ENCODE peak calls at places on chromosomes 3 and 15, in ten cellular contexts. O is activated CD4-positive, alpha-beta T cell treated with anti-CD3 and anti-CD28 coated beads for 4 hours; U is T-helper 17 cell; J is NCI-H524 treated with DMSO at 0.1 percent for 48 hours; B is hepatocyte; A is aorta; V is activated CD8-positive, alpha-beta memory T cell treated with anti-CD3 and anti-CD28 coated beads for 1 hour; H is T-helper 2 cell; S is lower lobe of right lung; E is NCI-H1930. P is an unnamed sample.

GRCh38 chr3:126472277-126473006 is 3.2 kb downstream of the ZXDC start:
- DNase-seq in S (peak), B (peak), U (no peak), J (no peak), A (peak), H (no peak), O (no peak), E (no peak), V (no peak), P (no peak)

GRCh38 chr15:45200799-45201556 is 13.2 kb upstream of the SHF start:
- DNase-seq in V (no peak), B (peak), O (peak), E (peak), S (peak), U (peak), J (peak), A (peak), H (peak), P (peak)

GRCh38 chr3:183386651-183387050 is 41.8 kb downstream of the MCF2L2 start:
- DNase-seq in E (no peak), H (no peak), A (no peak), V (no peak), S (no peak), B (peak), J (no peak), O (no peak), U (no peak), P (no peak)

GRCh38 chr15:69193948-69194827 is 33.8 kb downstream of the GLCE start:
- DNase-seq in H (no peak), S (no peak), O (no peak), V (no peak), A (no peak), J (no peak), B (no peak), U (no peak), E (no peak), P (no peak)

GRCh38 chr3:129633751-129634481 is 27.4 kb upstream of the PLXND1 start:
- DNase-seq in E (no peak), S (no peak), A (no peak), V (no peak), J (peak), H (no peak), U (no peak), B (no peak), O (no peak), P (no peak)

GRCh38 chr15:81235781-81236507 is 39.3 kb downstream of the IL16 start:
- DNase-seq in O (no peak), J (no peak), B (no peak), V (no peak), A (peak), H (no peak), U (no peak), E (no peak), S (no peak), P (no peak)

GRCh38 chr3:141462176-141462859 is 24.5 kb upstream of the RASA2 start:
- DNase-seq in V (no peak), O (no peak), S (no peak), U (no peak), A (no peak), B (no peak), H (no peak), E (peak), J (no peak), P (no peak)

GRCh38 chr15:29844290-29844903 is 22.1 kb upstream of the TJP1 start:
- DNase-seq in B (no peak), H (no peak), S (no peak), E (no peak), U (no peak), V (no peak), O (no peak), J (no peak), A (no peak), P (no peak)

GRCh38 chr15:67799801-67800205 is 25.5 kb upstream of the SKOR1 start:
- DNase-seq in U (no peak), S (no peak), O (no peak), J (no peak), E (no peak), H (no peak), B (no peak), A (no peak), V (no peak), P (no peak)

GRCh38 chr15:34102175-34102925 is 467 bp downstream of the PGBD4 start:
- DNase-seq in O (no peak), E (no peak), J (no peak), B (no peak), S (no peak), V (no peak), A (no peak), H (no peak), U (no peak), P (no peak)

GRCh38 chr3:14716593-14716992 is 41.7 kb downstream of the C3orf20 start:
- DNase-seq in J (no peak), V (no peak), O (no peak), H (no peak), B (no peak), S (no peak), E (no peak), U (no peak), A (no peak), P (no peak)

GRCh38 chr3:127483902-127484591 is 106.5 kb downstream of the TPRA1 start:
- DNase-seq in O (no peak), B (no peak), J (no peak), H (no peak), E (no peak), V (no peak), U (no peak), S (no peak), A (no peak), P (no peak)

P was measured in effector memory CD4-positive, alpha-beta T cell.